ENCODE peak calls at places on chromosomes 7 and 10, in five cellular contexts. R, N, D, V and P are unnamed samples. For H3K4me1, the result is how much of the 10 kb centered on the place peaks cover.

GRCh38 chr7:156251861-156252260 is 388.7 kb upstream of the RNF32 start:
- DNase-seq in R (no peak), V (no peak), N (no peak), D (no peak), P (no peak)

GRCh38 chr10:87705339-87705738 is 45.7 kb downstream of the PAPSS2 start:
- DNase-seq in R (no peak), V (no peak), D (no peak), N (no peak), P (no peak)

GRCh38 chr7:143322646-143323343 is 6.9 kb downstream of the CLCN1 start:
- DNase-seq in N (no peak), R (no peak), V (peak), D (no peak), P (no peak)

GRCh38 chr7:150978136-150978789 is at the start of gene KCNH2:
- DNase-seq in R (peak), D (peak), N (peak), V (peak), P (no peak)

GRCh38 chr10:46560952-46561351 is 4.5 kb upstream of the GPRIN2 start:
- DNase-seq in R (no peak), N (peak), D (no peak), V (no peak), P (no peak)

GRCh38 chr10:8146650-8147049 is 92.2 kb downstream of the GATA3 start:
- DNase-seq in V (no peak), D (peak), R (no peak), N (no peak), P (no peak)

GRCh38 chr7:107014381-107015023 is 30.0 kb upstream of the PRKAR2B start:
- DNase-seq in V (no peak), R (no peak), D (no peak), N (no peak), P (no peak)

GRCh38 chr7:15104411-15105092 is 202.0 kb upstream of the DGKB start:
- DNase-seq in N (no peak), R (no peak), D (no peak), V (no peak), P (no peak)

GRCh38 chr10:6578221-6579192 is 1.6 kb downstream of the PRKCQ start:
- DNase-seq in D (no peak), V (no peak), N (peak), R (no peak), P (no peak)

GRCh38 chr7:151678227-151678604 is 158.5 kb upstream of the RHEB start:
- DNase-seq in R (no peak), V (no peak), N (no peak), D (no peak), P (no peak)

GRCh38 chr10:115871855-115872254 is 401.2 kb downstream of the GFRA1 start:
- DNase-seq in N (no peak), V (no peak), R (no peak), D (no peak), P (no peak)

GRCh38 chr7:112937651-112938390 is 147.6 kb upstream of the TMEM168 start:
- DNase-seq in V (no peak), N (no peak), D (no peak), R (no peak), P (no peak)

GRCh38 chr10:72834183-72834825 is 59.2 kb upstream of the OIT3 start:
- DNase-seq in N (peak), D (peak), V (no peak), R (peak), P (peak)

GRCh38 chr10:89302628-89303027 is 782 bp downstream of the IFIT2 start:
- DNase-seq in D (peak), N (no peak), R (no peak), V (no peak), P (no peak)

GRCh38 chr7:37372750-37373149 is 75.9 kb downstream of the ELMO1 start:
- DNase-seq in V (no peak), R (no peak), D (no peak), N (no peak), P (no peak)

GRCh38 chr7:70640266-70640833 is 491.6 kb upstream of the GALNT17 start:
- DNase-seq in D (no peak), R (no peak), N (no peak), V (no peak), P (no peak)

GRCh38 chr10:46326066-46326465 is 39.3 kb downstream of the ANTXRL start:
- DNase-seq in V (no peak), D (no peak), N (no peak), R (no peak), P (peak)

GRCh38 chr10:19488592-19489280 is 327.5 kb upstream of the PLXDC2 start:
- DNase-seq in V (peak), N (no peak), R (no peak), D (no peak), P (peak)

GRCh38 chr10:79479283-79479909 is 32.9 kb upstream of the EIF5AL1 start:
- DNase-seq in R (no peak), D (no peak), V (no peak), N (no peak), P (no peak)

GRCh38 chr10:124578231-124579002 is 116.8 kb downstream of the LHPP start:
- DNase-seq in R (no peak), D (no peak), V (no peak), N (no peak), P (no peak)

GRCh38 chr7:30598121-30598876 is 3.6 kb downstream of the GARS1 start:
- DNase-seq in D (no peak), R (no peak), V (no peak), N (no peak), P (no peak)

GRCh38 chr10:76981251-76981650 is 656.4 kb downstream of the KCNMA1 start:
- DNase-seq in D (no peak), V (no peak), R (no peak), N (no peak), P (no peak)

GRCh38 chr7:129997285-129997684 is 44.5 kb upstream of the UBE2H start:
- DNase-seq in V (no peak), N (no peak), R (no peak), D (no peak), P (no peak)

GRCh38 chr7:75854233-75854632 is 24.6 kb upstream of the RHBDD2 start:
- DNase-seq in N (no peak), V (no peak), R (no peak), D (no peak), P (no peak)

GRCh38 chr7:93016681-93017349 is 101.0 kb downstream of the SAMD9 start:
- DNase-seq in N (no peak), V (no peak), D (no peak), R (no peak), P (no peak)

GRCh38 chr10:3222068-3222467 is 49.5 kb upstream of the PITRM1 start:
- DNase-seq in D (peak), R (no peak), N (peak), V (no peak), P (peak)

DNA sequence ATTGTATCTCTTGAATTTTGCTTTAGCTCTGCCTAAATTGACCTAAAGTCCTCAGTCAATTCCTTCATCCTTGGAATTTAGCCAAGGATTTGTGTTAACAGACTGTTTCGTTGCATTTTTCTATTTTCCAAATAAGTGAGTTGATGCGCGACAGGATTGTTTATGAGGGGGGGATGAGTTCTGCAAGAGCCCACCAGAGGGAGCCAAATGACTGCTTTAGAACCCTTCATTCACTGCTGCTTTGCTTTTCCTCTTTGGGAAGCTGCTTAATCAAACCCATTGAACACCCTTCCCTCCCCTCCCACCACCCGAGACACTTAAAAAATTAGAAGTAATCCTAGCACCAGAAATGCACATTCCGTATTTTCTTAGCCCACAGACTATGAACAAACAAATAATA is 33.7 kb upstream of the PTF1A start:
- DNase-seq in V (no peak), R (peak), N (peak), D (peak), P (no peak)
- H3K4me1 ChIP-seq in V (under half), R (under half), N (under half), D (under half), P (under half)

GRCh38 chr7:131596785-131597184 is 40.4 kb upstream of the PODXL start:
- DNase-seq in N (no peak), V (no peak), R (no peak), D (no peak), P (no peak)
- H3K4me1 ChIP-seq in N (under half), V (under half), R (under half), D (under half), P (under half)

GRCh38 chr7:2230882-2231281 is 1.9 kb downstream of the MAD1L1 start:
- DNase-seq in V (no peak), R (no peak), N (no peak), D (no peak), P (no peak)

GRCh38 chr7:2228921-2229320 is 3.8 kb downstream of the MAD1L1 start:
- DNase-seq in R (no peak), N (no peak), V (no peak), D (no peak), P (no peak)

GRCh38 chr7:2231992-2232765 is 566 bp downstream of the MAD1L1 start:
- DNase-seq in D (peak), N (peak), R (no peak), V (no peak), P (no peak)

GRCh38 chr7:2229467-2229866 is 3.3 kb downstream of the MAD1L1 start:
- DNase-seq in R (no peak), N (no peak), D (no peak), V (no peak), P (no peak)

GRCh38 chr7:2230226-2230625 is 2.5 kb downstream of the MAD1L1 start:
- DNase-seq in R (no peak), N (no peak), V (no peak), D (no peak), P (no peak)
- H3K4me1 ChIP-seq in R (under half), N (under half), V (under half), D (under half), P (under half)

GRCh38 chr7:1503390-1503789 is 799 bp downstream of the INTS1 start:
- DNase-seq in N (no peak), R (no peak), V (peak), D (no peak), P (no peak)

GRCh38 chr7:1503816-1504775 is at the start of gene INTS1:
- DNase-seq in R (peak), V (peak), D (peak), N (peak), P (peak)

GRCh38 chr7:1500064-1500807 is 4.0 kb downstream of the INTS1 start:
- DNase-seq in N (no peak), V (no peak), R (no peak), D (no peak), P (no peak)

GRCh38 chr7:1501487-1502270 is 2.5 kb downstream of the INTS1 start:
- DNase-seq in R (no peak), V (no peak), N (no peak), D (no peak), P (no peak)

GRCh38 chr7:1502845-1503244 is 1.3 kb downstream of the INTS1 start:
- DNase-seq in R (no peak), N (no peak), V (no peak), D (no peak), P (no peak)
- H3K4me1 ChIP-seq in R (under half), N (under half), V (under half), D (under half), P (under half)

GRCh38 chr7:101814996-101815825 is 2.2 kb upstream of the CUX1 start:
- DNase-seq in D (peak), R (peak), V (peak), N (peak), P (peak)
- H3K4me1 ChIP-seq in D (under half), R (under half), V (under half), N (under half), P (under half)

GRCh38 chr10:54554028-54554427 is 247.0 kb downstream of the PCDH15 start:
- DNase-seq in V (no peak), N (no peak), D (no peak), R (no peak), P (no peak)
- H3K4me1 ChIP-seq in V (under half), N (under half), D (under half), R (under half), P (under half)

GRCh38 chr7:25235471-25235870 is 7.2 kb upstream of the NPVF start:
- DNase-seq in R (no peak), N (no peak), D (no peak), V (no peak), P (no peak)
- H3K4me1 ChIP-seq in R (under half), N (under half), D (under half), V (under half), P (under half)

GRCh38 chr7:45174966-45175765 is 17.6 kb downstream of the RAMP3 start:
- DNase-seq in N (no peak), D (no peak), V (no peak), R (no peak), P (no peak)
- H3K4me1 ChIP-seq in N (under half), D (under half), V (under half), R (under half), P (under half)

DNA sequence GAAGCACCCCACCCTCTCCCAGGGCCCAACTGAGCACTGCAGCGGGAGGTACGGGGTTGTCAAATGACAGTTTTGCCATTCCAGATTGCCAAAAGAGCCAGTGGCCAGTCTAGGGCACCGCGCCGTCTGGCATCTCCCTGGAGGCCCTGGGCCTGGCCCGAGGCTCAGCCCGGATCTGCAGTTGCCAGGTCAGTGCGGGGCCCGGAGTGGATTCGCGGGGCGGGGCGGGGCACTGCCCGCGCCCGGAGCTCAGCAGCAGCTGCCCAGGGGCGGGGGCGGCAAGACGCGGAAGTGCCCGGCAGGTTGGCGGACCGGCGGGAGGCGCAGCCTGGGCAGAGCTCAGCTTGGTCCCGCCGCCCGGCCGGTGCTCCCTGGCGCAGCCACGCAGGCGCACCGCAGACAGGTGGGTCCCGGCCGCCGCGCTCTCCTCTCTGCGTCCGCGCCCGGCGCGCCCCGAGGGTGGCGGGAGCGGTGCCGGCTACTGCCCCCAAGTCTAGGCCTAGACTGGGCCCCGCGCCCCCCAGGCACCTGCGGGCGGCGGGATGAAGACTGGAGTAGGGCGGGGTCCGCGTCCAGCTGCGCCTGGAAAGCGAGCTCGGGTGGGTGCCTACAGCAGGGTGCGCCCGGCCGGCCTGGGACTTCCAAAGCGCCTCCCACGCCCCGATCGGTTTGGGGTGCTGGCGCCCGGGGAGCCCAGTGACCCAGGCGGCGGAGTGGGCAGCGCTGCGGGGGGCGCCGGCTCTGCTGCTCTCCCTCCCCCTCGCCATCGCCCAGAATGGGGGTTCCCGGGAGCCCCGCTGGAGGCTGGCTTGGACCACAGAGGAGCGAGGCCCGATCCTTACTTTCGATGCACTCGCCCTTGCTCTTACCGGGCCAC is at the start of gene IRF5:
- DNase-seq in D (peak), N (no peak), R (peak), V (peak), P (peak)
- H3K4me1 ChIP-seq in D (under half), N (under half), R (under half), V (under half), P (under half)